ENCODE peak calls at places on chromosome 15, in four cellular contexts. R, H, W and Z are unnamed samples.

GRCh38 chr15:51104512-51104911 is 9.8 kb upstream of the TNFAIP8L3 start:
- DNase-seq in H (peak), W (no peak), R (no peak), Z (no peak)

GRCh38 chr15:100049483-100049882 is 292.3 kb downstream of the ADAMTS17 start:
- DNase-seq in H (no peak), R (no peak), W (no peak), Z (no peak)

GRCh38 chr15:29805043-29805707 is 17.1 kb downstream of the TJP1 start:
- DNase-seq in H (no peak), R (peak), W (no peak), Z (no peak)

GRCh38 chr15:73001840-73002239 is 50.4 kb upstream of the NEO1 start:
- DNase-seq in W (no peak), H (no peak), R (no peak), Z (no peak)

GRCh38 chr15:61318276-61318675 is 89.2 kb upstream of the RORA start:
- DNase-seq in H (no peak), R (no peak), W (no peak), Z (no peak)

GRCh38 chr15:80403712-80404056 is 498 bp upstream of the ARNT2 start:
- DNase-seq in H (no peak), R (no peak), W (no peak), Z (no peak)

GRCh38 chr15:99455796-99456160 is 110.0 kb upstream of the MEF2A start:
- DNase-seq in W (no peak), R (no peak), H (no peak), Z (peak)

GRCh38 chr15:86919581-86919980 is 839.9 kb downstream of the AGBL1 start:
- DNase-seq in R (no peak), H (no peak), W (no peak), Z (no peak)

GRCh38 chr15:71319935-71320334 is 204.7 kb downstream of the THSD4 start:
- DNase-seq in R (no peak), W (no peak), H (no peak), Z (no peak)

GRCh38 chr15:59372352-59373211 is at the start of gene MYO1E:
- DNase-seq in W (peak), H (peak), R (peak), Z (peak)

GRCh38 chr15:36479200-36479896 is 100.1 kb upstream of the CDIN1 start:
- DNase-seq in R (no peak), H (no peak), W (no peak), Z (no peak)

GRCh38 chr15:87489902-87490301 is 766.6 kb downstream of the NTRK3 start:
- DNase-seq in W (no peak), R (no peak), H (no peak), Z (no peak)

GRCh38 chr15:88704791-88705768 is 66.3 kb downstream of the ISG20 start:
- DNase-seq in H (peak), R (peak), W (no peak), Z (no peak)

GRCh38 chr15:34584321-34584668 is 844 bp upstream of the GOLGA8B start:
- DNase-seq in H (no peak), W (no peak), R (no peak), Z (no peak)

GRCh38 chr15:34581043-34581365 is 2.4 kb downstream of the GOLGA8B start:
- DNase-seq in R (no peak), W (no peak), H (no peak), Z (no peak)

GRCh38 chr15:34584996-34585395 is 1.5 kb upstream of the GOLGA8B start:
- DNase-seq in R (no peak), H (no peak), W (no peak), Z (no peak)

GRCh38 chr15:34583399-34584320 is at the start of gene GOLGA8B:
- DNase-seq in H (peak), W (peak), R (peak), Z (no peak)

DNA sequence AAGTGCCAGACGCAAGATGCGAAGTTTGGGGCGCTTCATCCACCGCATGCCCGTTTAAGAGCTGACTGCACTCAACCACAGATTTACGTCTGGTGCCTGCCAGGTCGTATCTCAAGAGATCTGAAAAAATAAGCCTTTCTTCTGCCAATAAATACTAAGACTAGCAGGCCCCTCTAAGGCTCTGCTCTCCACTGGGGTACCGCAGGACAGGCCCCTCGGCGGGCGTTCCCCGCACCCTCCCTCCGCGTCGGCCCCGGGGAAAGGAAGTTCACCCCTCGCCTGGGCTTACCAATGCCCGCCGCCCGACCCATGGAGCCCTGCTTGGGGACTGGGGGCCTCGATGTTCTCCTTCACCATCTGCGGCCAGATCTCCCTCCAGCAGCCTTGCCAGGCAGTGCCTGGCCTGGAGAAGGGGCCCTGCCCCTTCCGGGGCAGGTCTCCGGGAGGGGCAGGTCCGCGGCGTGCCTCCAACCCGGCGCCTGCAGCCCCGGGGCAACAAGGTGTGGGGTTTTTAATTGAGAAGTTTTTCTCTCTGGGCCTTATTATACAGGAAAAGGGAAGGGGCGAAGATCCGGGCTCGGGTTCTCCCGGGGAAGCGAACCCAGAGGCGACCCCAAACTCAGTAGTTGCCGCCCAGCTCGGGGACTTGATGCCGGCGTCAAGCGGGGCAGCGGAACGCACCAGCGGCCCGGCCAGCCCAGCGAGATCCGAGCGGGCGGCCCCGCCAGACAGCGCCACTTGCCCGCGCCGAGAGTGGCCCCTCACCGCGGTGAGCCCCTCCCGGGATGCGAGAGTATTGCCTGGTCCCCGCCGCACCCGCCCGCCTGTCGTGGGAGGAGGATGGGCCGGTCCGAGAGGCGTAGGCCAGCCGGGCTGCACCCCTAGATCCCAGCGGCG is 742 bp downstream of the GOLGA8B start:
- DNase-seq in R (no peak), H (peak), W (peak), Z (no peak)
- H3K27ac ChIP-seq in R (peak), H (peak), W (peak), Z (peak)

GRCh38 chr15:58330468-58330793 is 101.4 kb upstream of the LIPC start:
- DNase-seq in H (no peak), W (no peak), R (no peak), Z (no peak)
- TF ChIP-seq POLR2A in H (no peak), W (no peak), R (no peak), Z (no peak)

DNA sequence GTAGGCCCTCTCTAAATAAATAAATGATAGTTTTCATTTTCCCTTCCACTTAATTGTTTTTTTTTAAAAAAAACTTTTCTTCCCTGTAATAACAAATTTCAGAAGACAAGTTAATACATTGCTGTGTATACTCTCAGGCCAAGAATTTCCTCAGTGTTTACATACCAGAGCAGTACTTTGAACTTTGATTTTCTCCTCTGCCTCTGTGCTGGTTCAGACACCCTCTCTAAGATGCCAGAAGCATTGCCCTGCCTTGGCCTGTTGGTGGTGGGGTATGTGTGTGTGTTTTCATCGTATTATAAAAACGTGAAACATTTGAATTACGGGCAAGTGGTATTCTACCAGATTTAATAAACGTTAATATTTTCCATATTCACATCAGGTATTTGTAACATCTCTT is 70.1 kb downstream of the SMAD3 start:
- DNase-seq in W (no peak), R (no peak), H (no peak), Z (no peak)
- TF ChIP-seq POLR2AphosphoS5 in W (no peak), R (peak), H (peak), Z (no peak)

DNA sequence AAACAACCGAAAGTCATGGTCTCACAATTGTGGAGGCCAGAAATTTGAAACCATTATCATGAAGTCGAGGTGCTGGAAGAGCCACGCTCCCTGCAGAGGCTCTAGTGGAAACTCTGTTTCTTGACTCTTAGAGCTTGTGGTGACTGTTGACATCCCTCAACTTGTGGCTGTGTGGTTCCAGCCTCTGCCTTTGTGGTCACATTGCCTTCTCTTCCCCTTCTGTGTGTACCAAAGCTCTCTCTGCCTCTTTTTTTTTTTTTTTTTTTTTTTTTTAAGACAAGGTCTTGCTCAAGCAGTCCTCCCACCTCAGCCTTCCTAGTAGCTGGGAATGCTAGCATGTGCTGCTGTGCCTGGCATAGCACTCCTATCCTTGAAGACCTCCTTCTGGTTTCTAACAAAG is 48.7 kb upstream of the CRTC3 start:
- DNase-seq in W (no peak), H (peak), R (no peak), Z (no peak)
- H3K27ac ChIP-seq in W (no peak), H (no peak), R (no peak), Z (peak)

GRCh38 chr15:32641517-32642059 is at the start of gene SCG5:
- DNase-seq in H (peak), W (no peak), R (no peak), Z (no peak)
- TF ChIP-seq POLR2A in H (no peak), W (no peak), R (no peak), Z (no peak)

GRCh38 chr15:74781673-74782595 is at the start of gene CSK:
- DNase-seq in H (peak), R (peak), W (no peak), Z (no peak)
- TF ChIP-seq POLR2AphosphoS5 in H (peak), R (no peak), W (peak), Z (peak)

GRCh38 chr15:63495343-63495742 is 9.1 kb upstream of the USP3 start:
- DNase-seq in R (no peak), H (no peak), W (no peak), Z (no peak)
- H3K27ac ChIP-seq in R (no peak), H (no peak), W (no peak), Z (no peak)

GRCh38 chr15:32735948-32736347 is 18.1 kb downstream of the GREM1 start:
- DNase-seq in H (no peak), R (no peak), W (no peak), Z (no peak)
- TF ChIP-seq POLR2A in H (no peak), R (no peak), W (no peak), Z (no peak)

GRCh38 chr15:62606376-62607164 is 436.0 kb upstream of the TPM1 start:
- DNase-seq in R (no peak), W (peak), H (no peak), Z (no peak)
- TF ChIP-seq POLR2AphosphoS5 in R (no peak), W (no peak), H (peak), Z (no peak)

DNA sequence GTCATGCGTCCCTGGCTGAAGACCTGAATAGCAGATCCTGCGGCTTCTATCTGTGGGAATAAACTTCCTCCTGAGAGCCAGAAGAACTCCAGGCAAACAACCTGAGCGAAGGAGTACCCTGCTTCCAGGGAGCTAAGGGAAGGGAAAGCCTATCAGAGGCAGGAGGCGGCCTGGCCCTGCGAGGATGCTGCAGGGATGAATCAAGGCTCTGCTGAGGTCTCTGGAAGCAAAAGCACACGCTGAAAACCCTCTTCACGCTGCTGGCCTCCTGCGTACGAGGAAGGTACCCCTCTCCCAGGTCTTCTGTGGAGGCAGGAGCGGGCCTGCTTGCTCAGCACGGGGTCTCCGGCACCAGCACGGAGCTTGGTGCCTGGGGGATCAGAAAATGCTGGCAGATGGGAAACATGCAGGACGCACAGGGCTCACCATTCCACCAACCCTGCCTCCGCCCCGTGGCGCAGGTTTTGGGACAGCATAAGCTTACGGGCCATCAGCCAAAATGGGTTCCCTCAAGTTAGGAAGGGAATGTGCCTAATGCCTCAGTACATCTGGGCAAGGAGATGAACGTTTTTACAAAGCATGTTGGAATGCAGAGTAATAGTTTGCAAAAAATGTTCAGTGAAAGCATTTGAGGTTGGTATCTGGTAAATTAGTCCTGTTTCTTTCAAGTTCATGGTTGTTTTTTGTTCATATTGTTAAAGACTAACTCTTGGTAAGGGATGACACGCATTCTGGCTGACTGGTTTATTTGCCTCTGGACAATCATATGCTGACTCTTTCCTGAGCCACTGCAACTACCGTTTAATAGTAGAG is 72.3 kb downstream of the CHSY1 start:
- DNase-seq in W (no peak), H (no peak), R (peak), Z (no peak)
- H3K27ac ChIP-seq in W (no peak), H (no peak), R (peak), Z (peak)